ENCODE peak calls at places on chromosomes 12 and 14, in four cellular contexts. F is upper lobe of right lung, R is HFF-Myc, T is gastrocnemius medialis. C is an unnamed sample.
A peak's percentile ranks its signal among the peaks of the same experiment; 100 is the strongest.

GRCh38 chr14:62062645-62063044 is 300.4 kb downstream of the SNAPC1 start:
- DNase-seq in T (no peak), R (no peak), F (no peak), C (no peak)

GRCh38 chr12:102960766-102961487 is 3.5 kb downstream of the ASCL1 start:
- DNase-seq in R (no peak), T (no peak), F (no peak), C (no peak)

GRCh38 chr12:81953541-81953940 is 194.4 kb upstream of the PPFIA2 start:
- DNase-seq in T (no peak), R (no peak), F (no peak), C (no peak)

GRCh38 chr14:39576726-39577125 is 144.5 kb upstream of the FBXO33 start:
- DNase-seq in R (no peak), F (no peak), T (no peak), C (no peak)

GRCh38 chr14:53368714-53369191 is 215.6 kb upstream of the DDHD1 start:
- DNase-seq in T (no peak), R (peak; percentile 81), F (no peak), C (peak; percentile 48)

GRCh38 chr14:95730126-95730525 is 16.2 kb upstream of the TCL1A start:
- DNase-seq in T (no peak), R (no peak), F (no peak), C (no peak)

GRCh38 chr12:124149287-124149686 is 145.6 kb upstream of the RFLNA start:
- DNase-seq in F (no peak), R (no peak), T (no peak), C (no peak)

GRCh38 chr14:68621400-68622365 is 171.2 kb downstream of the ZFP36L1 start:
- DNase-seq in R (no peak), F (peak; percentile 39), T (no peak), C (peak; percentile 77)

GRCh38 chr14:34025325-34026017 is 74.6 kb upstream of the EGLN3 start:
- DNase-seq in T (no peak), R (no peak), F (no peak), C (no peak)

GRCh38 chr12:115075552-115076170 is 391.7 kb upstream of the TBX3 start:
- DNase-seq in R (no peak), T (no peak), F (no peak), C (no peak)

GRCh38 chr12:6772331-6772695 is at the start of gene LAG3:
- DNase-seq in R (no peak), F (no peak), T (no peak), C (no peak)

GRCh38 chr14:31864937-31865855 is 211.9 kb upstream of the ARHGAP5 start:
- DNase-seq in F (no peak), R (no peak), T (no peak), C (no peak)

GRCh38 chr12:65306603-65307501 is 28.4 kb downstream of the MSRB3 start:
- DNase-seq in T (no peak), F (no peak), R (no peak), C (peak; percentile 87)

GRCh38 chr12:121992059-121992879 is 29.4 kb upstream of the BCL7A start:
- DNase-seq in F (peak; percentile 73), T (no peak), R (peak; percentile 83), C (peak; percentile 97)

GRCh38 chr14:74085047-74085637 is 386 bp downstream of the LIN52 start:
- DNase-seq in F (no peak), R (no peak), T (no peak), C (peak; percentile 44)

GRCh38 chr12:76259660-76260389 is 88.4 kb downstream of the BBS10 start:
- DNase-seq in F (no peak), R (peak; percentile 69), T (peak; percentile 28), C (peak; percentile 94)

GRCh38 chr12:121799842-121800693 is 3.7 kb upstream of the SETD1B start:
- DNase-seq in R (no peak), F (peak; percentile 97), T (peak; percentile 94), C (peak; percentile 90)

GRCh38 chr14:24113801-24114535 is 609 bp upstream of the DCAF11 start:
- DNase-seq in F (peak; percentile 95), T (peak; percentile 91), R (peak; percentile 74), C (peak; percentile 88)

GRCh38 chr12:70393787-70394519 is 27.9 kb downstream of the KCNMB4 start:
- DNase-seq in F (no peak), R (no peak), T (no peak), C (peak; percentile 70)

GRCh38 chr14:64879635-64880381 is at the start of gene SPTB:
- DNase-seq in F (peak; percentile 73), T (peak; percentile 88), R (no peak), C (no peak)

GRCh38 chr14:21965042-21965441 is 291.4 kb upstream of the OR4E1 start:
- DNase-seq in R (no peak), F (no peak), T (no peak), C (no peak)

GRCh38 chr12:126999352-126999751 is 1267.6 kb upstream of the TMEM132C start:
- DNase-seq in T (no peak), F (no peak), R (no peak), C (no peak)

GRCh38 chr14:79871164-79871563 is 340.1 kb downstream of the DIO2 start:
- DNase-seq in F (no peak), R (no peak), T (no peak), C (no peak)

GRCh38 chr12:122187466-122187865 is 4.5 kb downstream of the LRRC43 start:
- DNase-seq in T (no peak), R (no peak), F (no peak), C (no peak)

GRCh38 chr14:47678157-47678556 is 2.8 kb upstream of the MDGA2 start:
- DNase-seq in R (no peak), T (no peak), F (no peak), C (no peak)

GRCh38 chr12:102730996-102731395 is 186.0 kb downstream of the PAH start:
- DNase-seq in T (no peak), R (no peak), F (no peak), C (no peak)

GRCh38 chr12:10143205-10143604 is 13.2 kb upstream of the CLEC7A start:
- DNase-seq in R (no peak), T (no peak), F (no peak), C (no peak)

GRCh38 chr12:51011960-51012359 is 14.2 kb downstream of the SLC11A2 start:
- DNase-seq in R (no peak), F (peak; percentile 70), T (peak; percentile 47), C (no peak)

GRCh38 chr12:122048156-122048555 is 26.5 kb downstream of the BCL7A start:
- DNase-seq in F (no peak), R (no peak), T (no peak), C (peak; percentile 50)

GRCh38 chr14:99910337-99911268 is 117.4 kb downstream of the EML1 start:
- DNase-seq in F (no peak), R (peak; percentile 56), T (no peak), C (peak; percentile 90)

GRCh38 chr14:105891631-105892452 is 365.5 kb downstream of the TMEM121 start:
- DNase-seq in R (no peak), F (peak; percentile 47), T (no peak), C (no peak)

GRCh38 chr12:32586390-32586789 is 92.7 kb upstream of the DNM1L start:
- DNase-seq in R (peak; percentile 61), F (no peak), T (no peak), C (peak; percentile 79)

GRCh38 chr12:117844114-117844513 is 124.7 kb downstream of the KSR2 start:
- DNase-seq in T (no peak), R (no peak), F (no peak), C (no peak)

GRCh38 chr12:68063900-68064590 is 74.8 kb downstream of the IFNG-AS1 start:
- DNase-seq in F (no peak), T (no peak), R (no peak), C (no peak)

GRCh38 chr12:16670456-16671050 is 64.6 kb upstream of the LMO3 start:
- DNase-seq in T (no peak), F (no peak), R (no peak), C (peak; percentile 14)

GRCh38 chr12:16669756-16670155 is 63.8 kb upstream of the LMO3 start:
- DNase-seq in T (no peak), R (no peak), F (no peak), C (no peak)

GRCh38 chr12:16675438-16675837 is 69.5 kb upstream of the LMO3 start:
- DNase-seq in F (no peak), T (no peak), R (no peak), C (no peak)

DNA sequence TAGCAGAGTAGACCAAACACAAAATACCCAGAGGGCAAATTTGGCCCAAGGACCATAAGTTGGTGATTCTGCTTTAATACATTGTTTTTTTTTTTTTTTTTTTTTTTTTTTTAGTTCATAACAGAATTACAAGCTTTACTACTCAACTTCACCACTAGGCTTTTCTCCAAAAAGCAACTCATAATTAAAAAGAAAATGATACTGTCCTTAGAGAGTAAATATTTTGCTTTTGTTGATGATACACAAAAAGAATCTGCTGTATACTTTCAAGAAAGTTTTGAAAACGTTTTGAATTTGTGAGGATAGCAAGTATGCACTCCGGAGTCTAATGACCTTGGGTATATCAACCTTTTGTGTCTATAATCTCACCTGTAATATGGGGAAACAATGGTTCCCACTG is 68.9 kb upstream of the LMO3 start:
- DNase-seq in T (no peak), R (no peak), F (no peak), C (no peak)
- TF ChIP-seq CTCF in T (no peak), R (no peak), F (no peak), C (no peak)

GRCh38 chr14:103607039-103607668 is 21.9 kb upstream of the KLC1 start:
- DNase-seq in F (peak; percentile 69), R (peak; percentile 96), T (peak; percentile 66), C (peak; percentile 79)
- H3K4me3 ChIP-seq in F (peak overlapping the region; percentile 17), R (peak overlapping the region; percentile 4), T (peak overlapping the region; percentile 37), C (peak overlapping the region; percentile 17)

GRCh38 chr12:16685107-16685506 is 79.1 kb upstream of the LMO3 start:
- DNase-seq in T (no peak), F (no peak), R (no peak), C (peak; percentile 38)
- TF ChIP-seq CTCF in T (no peak), F (peak; percentile 25), R (no peak), C (peak; percentile 49)

GRCh38 chr12:11813422-11813813 is 163.9 kb downstream of the ETV6 start:
- DNase-seq in R (no peak), F (no peak), T (no peak), C (no peak)

GRCh38 chr12:11814362-11814761 is 164.9 kb downstream of the ETV6 start:
- DNase-seq in R (no peak), T (no peak), F (no peak), C (peak; percentile 60)

GRCh38 chr12:11815397-11815796 is 165.9 kb downstream of the ETV6 start:
- DNase-seq in T (no peak), F (no peak), R (no peak), C (no peak)

GRCh38 chr12:11810962-11811361 is 161.5 kb downstream of the ETV6 start:
- DNase-seq in R (no peak), F (no peak), T (no peak), C (no peak)

DNA sequence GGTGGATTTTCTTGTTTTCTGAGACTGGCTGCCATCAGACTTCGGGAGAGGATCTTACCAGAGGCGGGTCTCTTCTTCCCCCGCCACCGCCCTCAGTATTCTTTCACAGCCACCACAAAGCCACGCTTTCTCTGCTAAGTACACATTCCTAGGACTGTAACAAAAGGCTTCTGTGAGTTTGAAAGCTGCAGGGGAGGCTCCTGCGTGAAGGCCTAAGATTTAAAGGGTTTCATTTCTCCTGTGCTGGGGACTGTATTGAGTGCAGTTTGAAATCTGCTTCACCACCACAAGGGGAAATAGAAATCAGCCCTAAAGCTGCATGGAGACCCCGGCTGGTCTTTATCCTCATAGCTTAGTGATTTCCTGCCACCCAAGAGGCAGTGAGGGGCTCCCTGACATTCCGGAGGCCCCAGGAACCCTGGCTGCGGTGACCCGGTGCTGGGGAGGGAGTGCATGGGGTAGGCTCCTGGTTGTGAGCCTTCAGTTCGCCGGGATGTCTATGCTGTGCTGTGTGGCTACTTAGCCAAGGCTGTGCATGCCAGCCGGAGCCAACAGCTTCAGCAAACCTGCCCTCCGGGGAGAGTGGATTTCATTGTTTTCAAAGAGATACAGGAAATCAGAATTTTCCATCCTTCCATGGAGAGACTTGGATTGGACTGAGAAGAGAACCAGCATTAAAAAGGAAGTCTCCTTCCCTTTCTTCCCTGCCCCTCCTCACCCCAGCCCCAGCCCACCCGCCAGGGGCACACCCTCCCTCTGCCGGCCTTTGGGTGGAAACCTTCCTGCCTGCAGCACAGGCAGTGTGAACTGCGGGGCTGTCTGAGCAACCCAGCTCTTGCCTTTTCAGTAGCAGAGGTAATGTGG is 163.3 kb downstream of the ETV6 start:
- DNase-seq in F (no peak), R (no peak), T (no peak), C (peak; percentile 25)
- H3K4me3 ChIP-seq in F (peak overlapping the region; percentile 13), R (no peak overlapping the region), T (peak overlapping the region; percentile 23), C (no peak overlapping the region)